ENCODE peak calls at places on chromosomes 3 and 15, in ten cellular contexts. B, N, X, O, H, Q, I, A, Y and D are unnamed samples.

GRCh38 chr15:43900964-43901363 is 74.2 kb downstream of the WDR76 start:
- DNase-seq in B (no peak), N (no peak), X (no peak), O (no peak), H (no peak), Q (no peak), I (no peak), A (no peak), Y (no peak), D (no peak)

GRCh38 chr3:59335338-59335737 is 285.5 kb upstream of the CFAP20DC start:
- DNase-seq in B (no peak), N (no peak), X (no peak), O (no peak), H (no peak), Q (no peak), I (no peak), A (no peak), Y (no peak), D (no peak)

GRCh38 chr3:159356606-159357005 is 554.8 kb downstream of the MFSD1 start:
- DNase-seq in B (no peak), N (no peak), X (no peak), O (no peak), H (no peak), Q (no peak), I (no peak), A (no peak), Y (no peak), D (no peak)

GRCh38 chr15:74432968-74433591 is 678 bp downstream of the SEMA7A start:
- DNase-seq in B (no peak), N (no peak), X (no peak), O (no peak), H (no peak), Q (no peak), I (no peak), A (peak), Y (no peak), D (no peak)

GRCh38 chr15:57496946-57497944 is 94.5 kb upstream of the MYZAP start:
- DNase-seq in B (no peak), N (no peak), X (no peak), O (no peak), H (no peak), Q (no peak), I (no peak), A (no peak), Y (peak), D (no peak)

GRCh38 chr3:34065901-34066300 is 267.5 kb downstream of the PDCD6IP start:
- DNase-seq in B (no peak), N (no peak), X (no peak), O (no peak), H (no peak), Q (no peak), I (no peak), A (no peak), Y (no peak), D (no peak)

GRCh38 chr3:76352069-76352847 is 566.9 kb upstream of the ZNF717 start:
- DNase-seq in B (no peak), N (no peak), X (no peak), O (no peak), H (no peak), Q (no peak), I (peak), A (no peak), Y (no peak), D (no peak)

GRCh38 chr3:125143538-125143937 is 69.0 kb downstream of the SLC12A8 start:
- DNase-seq in B (no peak), N (no peak), X (no peak), O (no peak), H (no peak), Q (no peak), I (no peak), A (no peak), Y (no peak), D (no peak)

GRCh38 chr15:62306851-62307504 is 141.9 kb upstream of the C2CD4B start:
- DNase-seq in B (peak), N (peak), X (peak), O (no peak), H (peak), Q (peak), I (peak), A (peak), Y (no peak), D (peak)

GRCh38 chr3:31968927-31969418 is 12.1 kb downstream of the OSBPL10 start:
- DNase-seq in B (no peak), N (no peak), X (no peak), O (no peak), H (no peak), Q (no peak), I (peak), A (no peak), Y (no peak), D (no peak)

GRCh38 chr15:89139613-89140499 is 51.6 kb downstream of the ABHD2 start:
- DNase-seq in B (no peak), N (no peak), X (peak), O (peak), H (no peak), Q (no peak), I (no peak), A (no peak), Y (no peak), D (no peak)

GRCh38 chr3:105140899-105141367 is 225.8 kb upstream of the ALCAM start:
- DNase-seq in B (no peak), N (no peak), X (no peak), O (no peak), H (peak), Q (no peak), I (no peak), A (no peak), Y (no peak), D (no peak)

GRCh38 chr15:63842626-63843025 is 8.9 kb upstream of the HERC1 start:
- DNase-seq in B (no peak), N (no peak), X (no peak), O (no peak), H (no peak), Q (no peak), I (no peak), A (no peak), Y (no peak), D (no peak)

GRCh38 chr3:108966773-108967172 is 13.1 kb upstream of the GUCA1C start:
- DNase-seq in B (no peak), N (no peak), X (no peak), O (no peak), H (no peak), Q (no peak), I (no peak), A (no peak), Y (no peak), D (no peak)

GRCh38 chr3:193559100-193559499 is 4.4 kb upstream of the ATP13A4 start:
- DNase-seq in B (no peak), N (no peak), X (no peak), O (no peak), H (no peak), Q (no peak), I (no peak), A (no peak), Y (no peak), D (no peak)